ENCODE peak calls at places on chromosomes 13 and 19, in four cellular contexts. O is H1, N is GM12878, P is HepG2. R is an unnamed sample.

GRCh38 chr19:51571599-51571998 is 516 bp downstream of the ZNF175 start:
- DNase-seq in O (no peak), N (no peak), P (no peak), R (no peak)

GRCh38 chr13:26996965-26997752 is 174.5 kb downstream of the USP12 start:
- DNase-seq in O (no peak), N (peak), P (no peak), R (no peak)

GRCh38 chr19:2246801-2247361 is 2.2 kb upstream of the AMH start:
- DNase-seq in O (no peak), N (no peak), P (no peak), R (no peak)

GRCh38 chr13:84137292-84137691 is 255.0 kb upstream of the SLITRK1 start:
- DNase-seq in O (no peak), N (peak), P (no peak), R (no peak)

GRCh38 chr19:33298146-33298911 is 4.0 kb downstream of the CEBPA start:
- DNase-seq in O (no peak), N (no peak), P (no peak), R (no peak)

GRCh38 chr13:102645701-102646100 is 48.9 kb downstream of the TPP2 start:
- DNase-seq in O (no peak), N (no peak), P (no peak), R (no peak)

GRCh38 chr19:11194657-11195056 is 2.7 kb downstream of the KANK2 start:
- DNase-seq in O (no peak), N (no peak), P (no peak), R (no peak)

GRCh38 chr13:59304596-59304995 is 859.1 kb downstream of the DIAPH3 start:
- DNase-seq in O (no peak), N (no peak), P (no peak), R (no peak)

GRCh38 chr13:90708159-90708558 is 639.3 kb upstream of the MIR17HG start:
- DNase-seq in O (no peak), N (no peak), P (no peak), R (no peak)

GRCh38 chr19:17530586-17530985 is 19.1 kb downstream of the PGLS start:
- DNase-seq in O (no peak), N (no peak), P (peak), R (no peak)

GRCh38 chr13:75226092-75226491 is 255.9 kb downstream of the TBC1D4 start:
- DNase-seq in O (peak), N (no peak), P (no peak), R (no peak)

GRCh38 chr19:5804516-5805464 is at the start of gene NRTN:
- DNase-seq in O (no peak), N (no peak), P (no peak), R (no peak)

GRCh38 chr19:45645068-45645630 is 6.0 kb upstream of the EML2 start:
- DNase-seq in O (no peak), N (no peak), P (no peak), R (no peak)

GRCh38 chr19:49155005-49155826 is at the start of gene HRC:
- DNase-seq in O (no peak), N (no peak), P (peak), R (no peak)

DNA sequence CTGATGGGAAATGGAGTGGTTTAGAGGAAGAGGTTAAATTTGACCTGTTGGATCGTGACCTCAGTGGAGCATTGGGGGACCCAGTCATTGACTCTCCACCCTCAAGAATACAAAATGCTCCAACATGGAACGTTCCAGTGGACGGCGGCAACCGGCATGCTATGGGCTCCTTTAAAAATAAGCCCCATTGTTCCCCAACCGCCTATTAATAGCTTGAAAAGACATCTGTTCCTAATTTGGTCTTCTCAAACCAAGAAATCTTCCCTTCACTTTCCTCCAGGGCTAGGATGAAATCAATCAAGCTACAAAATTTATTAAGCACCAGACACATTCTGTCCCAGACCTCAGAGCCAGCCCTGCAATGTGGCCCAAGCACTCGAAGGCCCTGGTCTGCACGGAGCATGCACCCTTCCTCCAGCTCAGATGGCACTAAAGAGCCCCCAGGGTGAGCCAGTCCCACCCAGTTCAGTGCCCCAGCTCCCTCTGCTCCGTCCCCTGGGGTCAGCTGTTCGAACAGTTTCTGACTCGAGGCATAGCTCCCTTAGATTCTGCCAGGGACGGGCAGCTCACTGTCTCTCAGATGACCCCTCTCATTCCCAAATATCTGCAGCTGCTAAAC is 22.5 kb upstream of the VSTM2B start:
- DNase-seq in O (no peak), N (no peak), P (no peak), R (no peak)
- TF ChIP-seq SUZ12 in O (no peak), N (no peak), P (no peak), R (no peak)

DNA sequence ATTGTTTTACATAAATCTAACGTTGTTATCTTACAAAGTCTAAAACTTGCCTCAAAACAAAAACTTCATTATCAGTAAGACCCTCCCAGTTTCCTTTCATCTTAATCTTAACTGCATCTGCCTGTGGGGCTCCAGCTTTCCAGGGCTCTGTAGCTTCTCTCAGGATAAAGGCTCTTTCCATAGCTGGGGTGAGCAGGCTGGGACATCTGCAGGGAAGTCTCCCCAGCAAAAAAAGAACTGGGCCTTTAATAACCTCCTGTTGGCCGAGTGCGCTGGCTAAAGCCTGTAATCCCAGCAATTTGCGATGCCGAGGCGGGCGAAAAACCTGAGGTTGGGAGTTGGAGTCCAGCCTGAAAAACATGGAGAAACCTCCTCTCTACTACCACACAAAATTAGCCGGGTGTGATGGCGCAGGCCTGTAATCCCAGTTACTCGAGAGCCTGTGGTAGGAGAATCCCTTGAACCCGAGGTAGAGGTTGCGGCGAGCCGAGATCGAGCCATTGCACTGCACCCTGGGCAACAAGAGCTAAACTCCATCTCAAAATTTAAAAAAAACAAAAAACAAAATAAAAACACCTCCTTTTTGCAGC is 142.9 kb downstream of the ZNF737 start:
- DNase-seq in O (no peak), N (no peak), P (no peak), R (no peak)
- H3K4me3 ChIP-seq in O (peak), N (no peak), P (no peak), R (peak)

GRCh38 chr13:21395953-21396352 is 63.1 kb downstream of the ZDHHC20 start:
- DNase-seq in O (no peak), N (no peak), P (no peak), R (no peak)
- TF ChIP-seq SUZ12 in O (no peak), N (no peak), P (no peak), R (no peak)

GRCh38 chr19:3697671-3698385 is 2.4 kb downstream of the PIP5K1C start:
- DNase-seq in O (no peak), N (no peak), P (no peak), R (no peak)

GRCh38 chr19:3697094-3697493 is 3.2 kb downstream of the PIP5K1C start:
- DNase-seq in O (no peak), N (no peak), P (no peak), R (no peak)

GRCh38 chr19:3699071-3699740 is 1.1 kb downstream of the PIP5K1C start:
- DNase-seq in O (no peak), N (no peak), P (no peak), R (no peak)

GRCh38 chr19:3699741-3700241 is 477 bp downstream of the PIP5K1C start:
- DNase-seq in O (no peak), N (no peak), P (no peak), R (no peak)

GRCh38 chr19:3698386-3698950 is 1.8 kb downstream of the PIP5K1C start:
- DNase-seq in O (no peak), N (no peak), P (no peak), R (no peak)
- H3K4me3 ChIP-seq in O (no peak), N (peak), P (no peak), R (no peak)

R was measured in NT2/D1.